ENCODE peak calls at places on chromosome 4, in eight cellular contexts. T is fibroblast of gingiva; J is endothelial cell; G is ELR; E is activated naive CD8-positive, alpha-beta T cell treated with anti-CD3 and anti-CD28 coated beads, Interleukin-2, amount 50 U/mL, for 24 hours; D is activated CD4-positive, alpha-beta T cell treated with anti-CD3 and anti-CD28 coated beads for 1 hour; M is heart left ventricle; P is fibroblast of lung. H is an unnamed sample.

GRCh38 chr4:150962245-150962644 is 52.8 kb downstream of the LRBA start:
- DNase-seq in T (no peak), J (no peak), G (no peak), E (no peak), D (no peak), M (no peak), P (no peak), H (no peak)

GRCh38 chr4:54104907-54105306 is 4.9 kb downstream of the GSX2 start:
- DNase-seq in T (no peak), J (no peak), G (no peak), E (no peak), D (no peak), M (no peak), P (no peak), H (no peak)

GRCh38 chr4:116217781-116218180 is 867.6 kb downstream of the TRAM1L1 start:
- DNase-seq in T (no peak), J (no peak), G (peak), E (no peak), D (no peak), M (no peak), P (no peak), H (no peak)

GRCh38 chr4:4390521-4391240 is 3.8 kb downstream of the NSG1 start:
- DNase-seq in T (no peak), J (no peak), G (no peak), E (no peak), D (no peak), M (no peak), P (no peak), H (no peak)

GRCh38 chr4:47032405-47033106 is 1.2 kb downstream of the GABRB1 start:
- DNase-seq in T (peak), J (peak), G (peak), E (peak), D (no peak), M (peak), P (peak), H (peak)

GRCh38 chr4:67635331-67635730 is 65.6 kb downstream of the UBA6 start:
- DNase-seq in T (no peak), J (no peak), G (no peak), E (no peak), D (no peak), M (no peak), P (no peak), H (no peak)

GRCh38 chr4:101345271-101345595 is 2.1 kb downstream of the PPP3CA start:
- DNase-seq in T (peak), J (peak), G (no peak), E (peak), D (no peak), M (no peak), P (no peak), H (no peak)

GRCh38 chr4:168634276-168634802 is 137.5 kb downstream of the PALLD start:
- DNase-seq in T (peak), J (no peak), G (peak), E (no peak), D (no peak), M (no peak), P (peak), H (no peak)

GRCh38 chr4:37066149-37066548 is 178.4 kb upstream of the NWD2 start:
- DNase-seq in T (no peak), J (no peak), G (no peak), E (no peak), D (no peak), M (no peak), P (no peak), H (no peak)

GRCh38 chr4:5524900-5525299 is 183.5 kb downstream of the EVC2 start:
- DNase-seq in T (peak), J (no peak), G (no peak), E (no peak), D (no peak), M (peak), P (peak), H (no peak)

GRCh38 chr4:42271096-42271495 is 118.6 kb upstream of the BEND4 start:
- DNase-seq in T (no peak), J (no peak), G (no peak), E (no peak), D (no peak), M (no peak), P (no peak), H (no peak)

GRCh38 chr4:73019462-73020047 is 50.0 kb downstream of the COX18 start:
- DNase-seq in T (peak), J (peak), G (peak), E (no peak), D (no peak), M (no peak), P (peak), H (no peak)

GRCh38 chr4:47031713-47032404 is 492 bp downstream of the GABRB1 start:
- DNase-seq in T (no peak), J (no peak), G (peak), E (no peak), D (no peak), M (no peak), P (no peak), H (no peak)

GRCh38 chr4:139913995-139914394 is 240.0 kb downstream of the MAML3 start:
- DNase-seq in T (peak), J (no peak), G (no peak), E (no peak), D (no peak), M (no peak), P (peak), H (no peak)

GRCh38 chr4:32589853-32590252 is 1869.7 kb downstream of the PCDH7 start:
- DNase-seq in T (no peak), J (no peak), G (no peak), E (no peak), D (no peak), M (no peak), P (no peak), H (no peak)

GRCh38 chr4:3280466-3280865 is 12.4 kb upstream of the RGS12 start:
- DNase-seq in T (no peak), J (no peak), G (no peak), E (no peak), D (no peak), M (no peak), P (no peak), H (no peak)

GRCh38 chr4:95066011-95066410 is 308.3 kb downstream of the BMPR1B start:
- DNase-seq in T (no peak), J (no peak), G (no peak), E (no peak), D (no peak), M (no peak), P (no peak), H (no peak)

GRCh38 chr4:88179261-88179660 is 20.8 kb upstream of the ABCG2 start:
- DNase-seq in T (no peak), J (no peak), G (no peak), E (no peak), D (no peak), M (no peak), P (no peak), H (no peak)

GRCh38 chr4:5638316-5638715 is 70.0 kb downstream of the EVC2 start:
- DNase-seq in T (peak), J (no peak), G (peak), E (no peak), D (no peak), M (no peak), P (no peak), H (no peak)

GRCh38 chr4:123986268-123986798 is 589.7 kb downstream of the SPRY1 start:
- DNase-seq in T (peak), J (no peak), G (peak), E (no peak), D (no peak), M (peak), P (peak), H (peak)